ENCODE peak calls at places on chromosomes 12 and 14, in eight cellular contexts. S, B, T, C, U, F, H and Z are unnamed samples.

GRCh38 chr12:6059221-6059620 is 65.2 kb downstream of the VWF start:
- DNase-seq in S (no peak), B (no peak), T (no peak), C (no peak), U (no peak), F (no peak), H (no peak), Z (no peak)

GRCh38 chr14:67187210-67187609 is 2.0 kb upstream of the GARIN2 start:
- DNase-seq in S (no peak), B (no peak), T (no peak), C (peak; percentile 97), U (peak; percentile 68), F (no peak), H (peak; percentile 90), Z (no peak)

GRCh38 chr14:59251811-59252771 is 63.6 kb downstream of the DAAM1 start:
- DNase-seq in S (peak; percentile 70), B (no peak), T (no peak), C (no peak), U (no peak), F (no peak), H (no peak), Z (no peak)

GRCh38 chr14:54253195-54253947 is 143.4 kb upstream of the CDKN3 start:
- DNase-seq in S (no peak), B (no peak), T (no peak), C (peak; percentile 99), U (peak; percentile 66), F (no peak), H (peak; percentile 94), Z (no peak)

GRCh38 chr12:5912011-5912410 is 33.0 kb downstream of the ANO2 start:
- DNase-seq in S (no peak), B (no peak), T (no peak), C (no peak), U (no peak), F (no peak), H (no peak), Z (no peak)

GRCh38 chr14:92645841-92646478 is 102.5 kb downstream of the LGMN start:
- DNase-seq in S (no peak), B (no peak), T (no peak), C (peak; percentile 77), U (no peak), F (no peak), H (peak; percentile 93), Z (no peak)

GRCh38 chr14:98175436-98175835 is 1096.6 kb downstream of the BCL11B start:
- DNase-seq in S (no peak), B (no peak), T (no peak), C (no peak), U (no peak), F (no peak), H (no peak), Z (no peak)

GRCh38 chr14:104178279-104178678 is 39.9 kb downstream of the KIF26A start:
- DNase-seq in S (no peak), B (peak; percentile 84), T (peak; percentile 68), C (peak; percentile 11), U (no peak), F (no peak), H (no peak), Z (no peak)

GRCh38 chr12:55828357-55828756 is 1.0 kb downstream of the DNAJC14 start:
- DNase-seq in S (no peak), B (no peak), T (no peak), C (no peak), U (no peak), F (no peak), H (no peak), Z (no peak)

GRCh38 chr14:92917041-92917940 is 5.7 kb upstream of the CHGA start:
- DNase-seq in S (no peak), B (no peak), T (no peak), C (no peak), U (no peak), F (no peak), H (no peak), Z (no peak)

GRCh38 chr14:53955671-53956426 is 776 bp downstream of the BMP4 start:
- DNase-seq in S (peak; percentile 45), B (peak; percentile 90), T (peak; percentile 83), C (no peak), U (peak; percentile 44), F (peak; percentile 81), H (peak; percentile 58), Z (no peak)

GRCh38 chr12:11553871-11554533 is 95.5 kb upstream of the ETV6 start:
- DNase-seq in S (peak; percentile 70), B (peak; percentile 55), T (no peak), C (peak; percentile 68), U (peak; percentile 70), F (no peak), H (peak; percentile 61), Z (no peak)

GRCh38 chr12:29582677-29583076 is 85.2 kb upstream of the OVCH1 start:
- DNase-seq in S (no peak), B (no peak), T (no peak), C (peak; percentile 85), U (no peak), F (no peak), H (no peak), Z (no peak)

GRCh38 chr14:60652674-60653387 is 3.6 kb upstream of the SIX1 start:
- DNase-seq in S (no peak), B (no peak), T (no peak), C (no peak), U (no peak), F (no peak), H (no peak), Z (no peak)

GRCh38 chr12:75650100-75650499 is 138.7 kb upstream of the KRR1 start:
- DNase-seq in S (no peak), B (no peak), T (no peak), C (no peak), U (no peak), F (no peak), H (no peak), Z (no peak)

GRCh38 chr14:35341454-35342159 is 49.4 kb downstream of the PSMA6 start:
- DNase-seq in S (peak; percentile 85), B (peak; percentile 99), T (peak; percentile 98), C (peak; percentile 88), U (peak; percentile 93), F (peak; percentile 96), H (peak; percentile 81), Z (peak; percentile 22)

GRCh38 chr14:55427439-55427838 is 13.0 kb downstream of the TBPL2 start:
- DNase-seq in S (no peak), B (no peak), T (no peak), C (peak; percentile 100), U (no peak), F (no peak), H (peak; percentile 95), Z (no peak)

GRCh38 chr12:24803406-24804245 is 145.3 kb downstream of the BCAT1 start:
- DNase-seq in S (no peak), B (no peak), T (no peak), C (no peak), U (no peak), F (no peak), H (no peak), Z (no peak)
- H3K9me3 ChIP-seq in S (no peaks in the 10 kb centered on the region), B (no peaks in the 10 kb centered on the region), T (no peaks in the 10 kb centered on the region), C (no peaks in the 10 kb centered on the region), U (no peaks in the 10 kb centered on the region), F (no peaks in the 10 kb centered on the region), H (no peaks in the 10 kb centered on the region), Z (no peaks in the 10 kb centered on the region)

GRCh38 chr12:14923944-14924343 is 14.4 kb downstream of the ERP27 start:
- DNase-seq in S (no peak), B (no peak), T (no peak), C (no peak), U (no peak), F (no peak), H (no peak), Z (no peak)

GRCh38 chr12:14915736-14916135 is 22.6 kb downstream of the ERP27 start:
- DNase-seq in S (no peak), B (no peak), T (no peak), C (no peak), U (no peak), F (no peak), H (no peak), Z (no peak)

GRCh38 chr12:14920475-14921126 is 17.7 kb downstream of the ERP27 start:
- DNase-seq in S (no peak), B (no peak), T (no peak), C (no peak), U (no peak), F (no peak), H (no peak), Z (no peak)

GRCh38 chr12:14921218-14921617 is 17.1 kb downstream of the ERP27 start:
- DNase-seq in S (no peak), B (no peak), T (no peak), C (no peak), U (no peak), F (no peak), H (no peak), Z (no peak)

DNA sequence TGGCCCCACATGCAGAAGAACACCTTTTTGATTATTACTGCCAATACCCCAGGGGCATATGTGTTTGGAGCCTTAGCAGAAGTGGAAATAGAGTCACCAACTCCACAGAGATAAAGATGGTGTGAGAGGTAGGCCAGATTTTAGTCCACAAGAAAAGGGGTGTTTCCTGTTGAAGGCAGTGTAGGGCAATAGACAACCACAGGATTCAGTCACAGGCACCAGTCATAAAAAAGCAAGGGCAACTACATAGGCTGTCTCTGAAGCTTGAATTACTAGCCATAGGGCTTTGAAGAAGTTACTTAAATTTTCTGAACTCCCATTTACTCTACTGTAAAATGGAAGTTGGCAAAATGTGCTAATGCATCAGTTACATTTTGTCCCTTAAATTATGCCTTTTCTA is 18.9 kb downstream of the ERP27 start:
- DNase-seq in S (no peak), B (no peak), T (no peak), C (no peak), U (no peak), F (no peak), H (no peak), Z (no peak)
- H3K27ac ChIP-seq in S (no peak overlapping the region), B (no peak overlapping the region), T (no peak overlapping the region), C (no peak overlapping the region), U (no peak overlapping the region), F (no peak overlapping the region), H (no peak overlapping the region), Z (no peak overlapping the region)

DNA sequence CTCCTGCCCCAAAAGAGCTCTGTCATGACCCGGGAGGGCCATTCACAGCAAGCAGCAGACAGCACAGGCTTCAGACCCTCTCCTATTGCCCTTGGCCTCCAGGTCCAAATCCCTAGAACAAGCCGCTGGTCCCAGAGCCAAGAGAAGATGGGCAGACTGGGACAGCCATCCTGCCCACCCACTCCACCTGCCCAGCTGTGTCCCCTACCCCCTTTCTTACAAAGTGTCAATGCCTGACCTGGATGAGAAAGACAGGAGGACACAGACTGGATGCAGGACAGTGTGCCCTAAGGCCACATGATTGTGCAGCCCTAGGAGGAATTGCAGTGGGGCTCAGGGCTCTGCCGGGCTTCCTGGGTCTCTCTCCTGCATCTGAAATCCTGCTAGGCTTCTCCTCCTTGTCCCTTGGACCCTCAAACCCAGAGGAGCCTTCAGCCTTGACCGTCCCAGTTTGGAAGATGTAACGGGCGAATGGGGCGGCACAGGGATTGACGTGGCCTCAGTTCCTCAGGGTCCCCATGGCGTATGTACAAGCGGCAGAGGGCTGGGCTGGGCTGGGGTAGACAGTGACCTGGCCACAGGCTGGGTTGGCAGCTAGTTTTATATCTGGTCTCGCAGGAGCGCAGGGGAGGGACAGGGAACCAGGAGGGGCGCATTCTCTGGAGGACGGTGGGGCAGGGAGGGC is 27.1 kb upstream of the BCDIN3D start:
- DNase-seq in S (no peak), B (peak; percentile 58), T (no peak), C (no peak), U (no peak), F (peak; percentile 57), H (no peak), Z (no peak)
- H3K4me1 ChIP-seq in S (peaks cover 34% of the 10 kb centered on the region), B (peaks cover 14% of the 10 kb centered on the region), T (peaks cover 33% of the 10 kb centered on the region), C (peaks cover 8% of the 10 kb centered on the region), U (no peaks in the 10 kb centered on the region), F (peaks cover 53% of the 10 kb centered on the region), H (peaks cover 30% of the 10 kb centered on the region), Z (no peaks in the 10 kb centered on the region)

GRCh38 chr12:87254371-87255030 is 774.7 kb downstream of the C12orf50 start:
- DNase-seq in S (no peak), B (no peak), T (no peak), C (no peak), U (no peak), F (no peak), H (no peak), Z (no peak)

GRCh38 chr12:87253157-87253556 is 776.0 kb downstream of the C12orf50 start:
- DNase-seq in S (no peak), B (peak; percentile 20), T (no peak), C (peak; percentile 80), U (peak; percentile 18), F (no peak), H (peak; percentile 39), Z (no peak)
- H3K9me3 ChIP-seq in S (no peaks in the 10 kb centered on the region), B (no peaks in the 10 kb centered on the region), T (no peaks in the 10 kb centered on the region), C (no peaks in the 10 kb centered on the region), U (no peaks in the 10 kb centered on the region), F (no peaks in the 10 kb centered on the region), H (no peaks in the 10 kb centered on the region), Z (no peaks in the 10 kb centered on the region)